ENCODE peak calls at places on chromosomes 4 and X, in four cellular contexts. Y is CD8-positive, alpha-beta T cell; I is cardiac muscle cell; P is body of pancreas. A is an unnamed sample.

GRCh38 chr4:3766207-3766790 is at the start of gene ADRA2C:
- DNase-seq in Y (no peak), I (peak), P (peak), A (peak)

GRCh38 chrX:24259544-24260240 is 54.2 kb downstream of the SUPT20HL2 start:
- DNase-seq in Y (no peak), I (peak), P (peak), A (peak)

GRCh38 chr4:102825261-102826071 is 1.9 kb downstream of the UBE2D3 start:
- DNase-seq in Y (no peak), I (peak), P (peak), A (peak)

GRCh38 chrX:14125451-14125850 is 95.8 kb upstream of the GEMIN8 start:
- DNase-seq in Y (no peak), I (no peak), P (no peak), A (no peak)

GRCh38 chrX:43733699-43734098 is 77.6 kb downstream of the MAOA start:
- DNase-seq in Y (no peak), I (no peak), P (no peak), A (no peak)

GRCh38 chr4:27066591-27066990 is 205.9 kb downstream of the STIM2 start:
- DNase-seq in Y (no peak), I (peak), P (peak), A (no peak)

GRCh38 chr4:75717332-75717873 is 7.0 kb upstream of the USO1 start:
- DNase-seq in Y (no peak), I (no peak), P (no peak), A (no peak)

GRCh38 chr4:185457136-185457535 is 14.4 kb downstream of the CCDC110 start:
- DNase-seq in Y (no peak), I (no peak), P (peak), A (peak)

GRCh38 chr4:118367872-118368271 is 15.1 kb upstream of the PRSS12 start:
- DNase-seq in Y (no peak), I (no peak), P (no peak), A (no peak)

GRCh38 chr4:139692300-139693012 is 26.8 kb downstream of the MGST2 start:
- DNase-seq in Y (no peak), I (no peak), P (no peak), A (peak)

GRCh38 chr4:113901994-113902787 is 77.3 kb downstream of the ARSJ start:
- DNase-seq in Y (peak), I (no peak), P (peak), A (no peak)

GRCh38 chr4:47213106-47213505 is 181.7 kb downstream of the GABRB1 start:
- DNase-seq in Y (no peak), I (peak), P (no peak), A (no peak)

GRCh38 chr4:2923141-2923551 is 40.1 kb downstream of the NOP14 start:
- DNase-seq in Y (no peak), I (peak), P (no peak), A (peak)

GRCh38 chr4:139523076-139523475 is 32.9 kb downstream of the SETD7 start:
- DNase-seq in Y (no peak), I (peak), P (no peak), A (no peak)

GRCh38 chrX:65581661-65582339 is 47.2 kb upstream of the LAS1L start:
- DNase-seq in Y (no peak), I (peak), P (peak), A (peak)

GRCh38 chr4:1578301-1578781 is 105.8 kb downstream of the FAM53A start:
- DNase-seq in Y (no peak), I (no peak), P (no peak), A (peak)
- H3K4me3 ChIP-seq in Y (no peak), I (no peak), P (no peak), A (peak)

GRCh38 chr4:155523358-155523757 is 143.3 kb upstream of the GUCY1A1 start:
- DNase-seq in Y (no peak), I (no peak), P (no peak), A (no peak)

GRCh38 chr4:155530290-155530689 is 136.4 kb upstream of the GUCY1A1 start:
- DNase-seq in Y (no peak), I (no peak), P (no peak), A (no peak)

GRCh38 chr4:155529197-155529596 is 137.5 kb upstream of the GUCY1A1 start:
- DNase-seq in Y (no peak), I (peak), P (no peak), A (peak)

GRCh38 chr4:155529761-155530160 is 136.9 kb upstream of the GUCY1A1 start:
- DNase-seq in Y (no peak), I (no peak), P (no peak), A (no peak)

DNA sequence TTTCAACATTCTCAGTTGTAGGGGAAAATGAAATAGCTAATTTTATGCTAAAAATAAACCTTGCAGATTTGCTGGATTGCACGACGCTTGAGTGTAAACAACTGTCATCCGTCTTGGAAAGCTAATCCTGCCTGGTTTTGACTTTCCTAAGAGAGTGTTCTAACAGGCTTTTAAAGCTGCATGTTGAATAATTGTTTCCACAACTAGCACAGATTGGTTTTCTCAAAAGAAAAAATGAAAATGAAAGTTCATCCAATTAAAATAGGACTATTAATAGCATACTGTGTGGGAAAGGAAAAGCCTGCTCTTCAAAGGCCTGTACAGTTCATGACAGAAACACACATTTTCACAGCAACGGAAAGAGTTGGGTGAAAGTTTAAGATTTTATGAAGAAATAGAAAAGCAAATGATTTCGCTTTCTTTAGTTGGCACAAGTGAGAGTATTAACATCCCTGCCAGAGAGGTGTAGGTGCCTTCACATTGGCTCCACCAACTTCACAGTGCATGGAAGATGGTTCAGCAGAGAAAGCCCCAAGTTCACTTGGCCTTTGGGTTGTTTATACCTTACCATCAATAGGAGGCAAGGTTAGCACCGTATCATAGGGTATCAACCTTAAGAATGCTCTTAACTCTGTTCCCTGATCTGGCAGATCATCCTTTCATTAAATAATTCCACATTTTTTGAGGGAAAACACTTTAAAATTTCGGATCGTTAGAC is 140.0 kb upstream of the GUCY1A1 start:
- DNase-seq in Y (no peak), I (peak), P (no peak), A (no peak)
- H3K4me3 ChIP-seq in Y (no peak), I (no peak), P (no peak), A (no peak)

GRCh38 chr4:128823025-128823661 is 13.6 kb downstream of the JADE1 start:
- DNase-seq in Y (no peak), I (peak), P (no peak), A (no peak)
- H3K4me3 ChIP-seq in Y (no peak), I (no peak), P (no peak), A (no peak)

GRCh38 chr4:145101091-145101490 is 3.0 kb downstream of the ABCE1 start:
- DNase-seq in Y (no peak), I (peak), P (no peak), A (no peak)

GRCh38 chr4:145097331-145097820 is 620 bp downstream of the ANAPC10 start:
- DNase-seq in Y (no peak), I (no peak), P (no peak), A (no peak)

GRCh38 chr4:145099653-145100052 is 1.5 kb downstream of the ABCE1 start:
- DNase-seq in Y (no peak), I (peak), P (no peak), A (no peak)

GRCh38 chr4:145097821-145098674 is at the start of the genes ABCE1 and ANAPC10:
- DNase-seq in Y (peak), I (peak), P (peak), A (peak)

DNA sequence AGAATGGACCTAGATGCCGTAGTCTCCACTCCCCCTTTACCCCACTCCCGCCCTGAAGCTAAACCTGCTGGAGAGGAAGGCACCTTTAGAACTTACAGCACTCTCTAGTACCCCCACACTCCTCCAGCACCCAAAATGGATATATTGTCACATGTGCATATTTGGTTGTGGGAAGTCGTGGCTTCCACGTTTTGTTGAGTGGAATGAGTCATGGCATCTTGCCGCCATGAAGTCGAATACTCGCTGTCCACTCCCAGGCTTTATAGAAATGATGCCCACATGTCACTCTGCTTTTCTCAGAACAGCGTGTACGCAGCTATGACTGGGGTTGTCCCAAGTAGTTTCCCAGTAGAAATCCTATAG is 545 bp downstream of the ABCE1 start:
- DNase-seq in Y (peak), I (peak), P (peak), A (no peak)
- H3K4me3 ChIP-seq in Y (peak), I (peak), P (peak), A (peak)

GRCh38 chr4:148060264-148061138 is 328.6 kb downstream of the ARHGAP10 start:
- DNase-seq in Y (no peak), I (no peak), P (no peak), A (no peak)
- H3K4me3 ChIP-seq in Y (peak), I (no peak), P (no peak), A (no peak)

DNA sequence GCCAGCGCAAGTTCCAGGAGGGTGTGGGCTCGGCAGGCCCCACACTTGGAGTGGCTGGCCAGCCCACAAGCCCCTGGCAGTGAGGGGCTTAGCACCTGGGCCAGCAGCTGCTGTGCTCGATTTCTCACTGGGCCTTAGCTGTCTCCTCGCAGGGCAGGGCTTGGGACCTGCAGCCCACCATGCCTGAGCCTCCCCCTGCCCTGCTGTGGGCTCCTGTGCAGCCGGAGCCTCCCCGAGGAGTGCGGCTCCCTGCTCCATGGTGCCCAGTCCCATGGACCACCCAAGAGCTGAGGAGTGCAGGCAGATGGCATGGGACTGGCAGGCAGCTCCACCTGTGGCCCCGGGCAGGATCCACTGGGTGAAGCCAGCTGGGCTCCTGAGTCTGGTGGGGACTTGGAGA is 139.2 kb upstream of the CXCL13 start:
- DNase-seq in Y (no peak), I (no peak), P (no peak), A (no peak)
- H3K4me3 ChIP-seq in Y (no peak), I (no peak), P (no peak), A (no peak)

GRCh38 chrX:2693526-2694002 is 2.5 kb downstream of the CD99 start:
- DNase-seq in Y (no peak), I (no peak), P (no peak), A (no peak)
- H3K4me3 ChIP-seq in Y (no peak), I (no peak), P (no peak), A (no peak)

DNA sequence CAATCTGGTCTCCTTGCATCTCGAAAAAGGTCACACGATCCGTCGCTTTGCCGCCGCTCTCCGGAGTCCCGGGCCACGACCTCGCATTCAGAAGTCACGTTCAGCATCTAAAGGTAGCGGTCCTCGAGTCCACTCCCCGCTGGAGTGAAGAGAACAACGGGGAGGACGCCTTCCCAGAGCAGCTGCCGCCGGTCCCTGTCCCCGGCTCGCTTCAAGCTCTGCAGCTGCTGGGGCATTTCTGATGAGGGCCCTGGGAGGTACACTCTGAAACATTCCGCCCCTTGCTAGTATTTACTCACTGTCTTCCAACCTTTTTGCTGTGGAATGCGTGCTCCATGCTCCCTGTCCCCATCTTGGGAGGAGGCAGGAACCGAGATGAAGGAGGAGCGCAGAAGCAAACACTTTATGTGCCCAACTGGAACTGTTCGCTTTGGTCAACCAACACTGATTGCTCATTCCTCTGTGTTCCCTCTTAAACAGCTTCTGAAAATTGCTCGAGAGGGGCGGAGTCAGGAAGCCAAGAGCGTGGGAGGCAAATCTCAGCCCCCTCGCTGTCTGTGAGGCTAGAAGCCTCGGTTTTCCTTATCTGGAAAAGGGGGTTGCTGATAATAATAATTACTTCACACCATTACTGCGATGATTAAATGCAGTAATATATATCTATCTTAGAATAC is 6.4 kb upstream of the VAMP7 start:
- DNase-seq in Y (no peak), I (peak), P (no peak), A (no peak)
- H3K4me3 ChIP-seq in Y (no peak), I (no peak), P (no peak), A (no peak)

GRCh38 chr4:112673076-112673475 is 36.1 kb downstream of the LARP7 start:
- DNase-seq in Y (no peak), I (no peak), P (no peak), A (no peak)
- H3K4me3 ChIP-seq in Y (no peak), I (no peak), P (no peak), A (no peak)